ENCODE peak calls at places on chromosomes 6 and 20, in four cellular contexts. E is stomach, N is tibial nerve, G is IMR-90. Z is an unnamed sample.

GRCh38 chr20:61830241-61830930 is 235.3 kb downstream of the TAF4 start:
- DNase-seq in N (no peak), E (no peak), G (no peak), Z (no peak)

GRCh38 chr6:132830236-132830799 is 15.9 kb downstream of the RPS12 start:
- DNase-seq in E (no peak), G (peak; percentile 59), N (no peak), Z (no peak)

GRCh38 chr20:32315885-32316284 is 38.4 kb downstream of the KIF3B start:
- DNase-seq in E (no peak), N (no peak), G (no peak), Z (no peak)

GRCh38 chr20:57428611-57429496 is 37.7 kb downstream of the RBM38 start:
- DNase-seq in N (no peak), E (peak; percentile 70), G (no peak), Z (no peak)

GRCh38 chr6:157158897-157159296 is 164.4 kb downstream of the TMEM242 start:
- DNase-seq in N (no peak), E (no peak), G (no peak), Z (no peak)

GRCh38 chr20:4041748-4042411 is 26.5 kb upstream of the RNF24 start:
- DNase-seq in G (peak; percentile 89), N (peak; percentile 38), E (peak; percentile 90), Z (no peak)

GRCh38 chr20:46186210-46186609 is 68.1 kb downstream of the CD40 start:
- DNase-seq in E (no peak), N (no peak), G (no peak), Z (no peak)

GRCh38 chr6:169722362-169723199 is 1.7 kb downstream of the PHF10 start:
- DNase-seq in N (no peak), G (peak; percentile 88), E (peak; percentile 43), Z (no peak)

GRCh38 chr6:2766767-2767314 is 1.6 kb downstream of the WRNIP1 start:
- DNase-seq in N (no peak), G (peak; percentile 28), E (no peak), Z (no peak)
- TF ChIP-seq CTCF in N (no peak), G (no peak), E (no peak), Z (no peak)

GRCh38 chr6:52216932-52217331 is 27.4 kb downstream of the IL17F start:
- DNase-seq in G (no peak), N (no peak), E (no peak), Z (no peak)

GRCh38 chr6:52215787-52216186 is 28.5 kb downstream of the IL17F start:
- DNase-seq in N (no peak), G (no peak), E (no peak), Z (no peak)

GRCh38 chr6:52217761-52218160 is 26.5 kb downstream of the IL17F start:
- DNase-seq in E (no peak), G (no peak), N (no peak), Z (no peak)

DNA sequence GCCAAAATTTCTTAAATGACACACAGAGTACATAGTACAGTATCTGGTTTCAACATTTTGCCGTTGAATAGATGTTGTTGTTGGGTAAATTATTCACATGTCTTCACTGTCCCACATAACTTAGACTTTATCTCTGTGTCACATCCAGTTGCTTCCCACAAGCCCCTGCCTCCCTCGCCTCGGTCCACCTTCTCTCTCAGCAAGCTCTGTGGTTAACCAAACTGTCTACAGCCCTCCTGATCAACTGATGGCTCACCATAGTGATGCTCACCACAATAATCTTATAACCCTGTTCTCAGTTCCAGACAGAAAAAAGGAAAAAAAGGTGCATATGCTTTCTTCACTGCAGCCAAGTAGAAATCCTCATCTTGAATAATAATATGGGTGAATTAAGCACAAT is 23.0 kb downstream of the IL17F start:
- DNase-seq in G (no peak), N (no peak), E (no peak), Z (no peak)
- H3K27me3 ChIP-seq in G (peaks cover 3% of the 10 kb centered on the region), N (no peaks in the 10 kb centered on the region), E (no peaks in the 10 kb centered on the region), Z (no peaks in the 10 kb centered on the region)

GRCh38 chr6:158460602-158461092 is 99.2 kb upstream of the TMEM181 start:
- DNase-seq in N (no peak), E (no peak), G (peak; percentile 86), Z (no peak)
- TF ChIP-seq POLR2A in N (no peak), E (no peak), G (no peak), Z (no peak)

GRCh38 chr6:145508107-145508506 is 227.2 kb downstream of the EPM2A start:
- DNase-seq in N (no peak), G (no peak), E (no peak), Z (no peak)
- TF ChIP-seq CTCF in N (no peak), G (no peak), E (no peak), Z (no peak)

GRCh38 chr20:21029356-21029755 is 76.8 kb downstream of the LINC00237 start:
- DNase-seq in N (no peak), G (no peak), E (no peak), Z (no peak)
- H3K27me3 ChIP-seq in N (no peaks in the 10 kb centered on the region), G (no peaks in the 10 kb centered on the region), E (peaks cover 12% of the 10 kb centered on the region), Z (no peaks in the 10 kb centered on the region)

DNA sequence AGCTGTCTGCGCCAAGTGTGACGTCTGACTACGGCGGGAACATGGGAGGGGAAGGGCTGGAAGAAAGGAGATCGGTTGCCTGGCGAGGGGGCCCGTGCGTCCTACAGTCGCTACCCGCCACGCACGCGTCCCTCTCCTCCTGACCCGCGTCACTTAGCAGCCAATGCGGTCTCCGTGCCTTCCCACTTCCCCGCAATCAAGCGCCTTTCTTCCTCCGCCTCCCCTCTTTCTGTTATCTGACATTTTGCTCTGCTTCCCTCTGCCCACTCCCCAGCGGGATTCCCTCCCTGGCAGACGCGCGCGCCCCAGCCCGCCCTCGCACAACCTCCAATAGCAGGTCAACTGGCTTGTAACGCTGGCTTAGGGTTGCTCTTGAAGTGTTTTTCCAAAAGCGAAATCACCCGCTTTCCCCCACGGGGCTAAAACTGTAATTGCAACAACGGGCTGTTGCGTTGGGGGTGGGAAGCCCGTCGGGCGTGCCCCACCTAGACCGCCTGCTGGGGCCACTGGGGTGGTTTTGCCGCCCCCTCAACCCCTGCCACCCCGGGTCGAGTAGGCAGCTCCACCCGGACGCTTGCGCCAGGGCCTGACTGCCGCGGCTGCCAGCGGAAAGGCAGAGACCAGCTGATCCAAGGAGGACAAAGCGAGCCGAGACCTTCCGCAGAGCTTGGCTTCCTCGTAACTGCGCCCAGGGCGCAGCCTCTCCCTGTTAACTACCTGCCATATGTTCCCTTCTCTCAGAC is 6.2 kb upstream of the SOX4 start:
- DNase-seq in N (peak; percentile 17), G (peak; percentile 58), E (peak; percentile 67), Z (peak; percentile 18)
- TF ChIP-seq POLR2A in N (peak; percentile 19), G (no peak), E (no peak), Z (no peak)

DNA sequence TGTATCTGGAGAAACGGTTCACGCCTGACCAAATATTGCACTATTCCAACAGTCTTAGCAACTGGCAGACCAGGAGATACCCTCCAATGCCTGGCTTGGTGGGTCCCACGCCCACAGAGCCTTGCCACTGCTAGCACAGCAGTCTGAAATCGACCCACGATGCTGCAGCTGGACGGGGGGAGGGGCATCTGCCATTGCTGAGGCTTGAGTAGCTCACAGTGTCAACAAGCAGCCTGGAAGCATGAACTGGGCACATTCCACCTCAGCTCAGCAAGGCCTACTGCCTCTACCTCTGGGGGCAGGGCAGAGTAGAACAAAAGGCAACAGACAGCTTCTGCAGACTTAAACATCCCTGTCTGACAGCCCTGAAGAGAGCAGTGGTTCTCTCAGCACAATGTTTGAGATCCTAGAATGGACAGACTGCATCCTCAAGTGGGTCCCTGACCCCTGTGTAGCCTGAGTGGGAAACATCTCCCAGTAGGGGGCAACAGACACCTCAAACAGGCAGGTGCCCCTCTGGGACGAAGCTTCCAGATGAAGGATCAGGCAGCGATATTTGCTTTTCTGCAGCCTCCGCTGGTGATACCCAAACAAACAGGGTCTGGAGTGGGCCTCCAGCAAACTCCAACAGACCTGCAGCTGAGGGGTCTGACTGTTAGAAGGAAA is 90.0 kb upstream of the ECI2 start:
- DNase-seq in G (peak; percentile 64), N (no peak), E (no peak), Z (no peak)
- TF ChIP-seq CTCF in G (peak; percentile 9), N (no peak), E (no peak), Z (no peak)

GRCh38 chr6:35209081-35209480 is 4.7 kb upstream of the SCUBE3 start:
- DNase-seq in G (no peak), N (no peak), E (no peak), Z (no peak)

GRCh38 chr6:35208419-35208818 is 5.3 kb upstream of the SCUBE3 start:
- DNase-seq in N (no peak), E (no peak), G (no peak), Z (no peak)

GRCh38 chr6:35203152-35203670 is 10.5 kb upstream of the SCUBE3 start:
- DNase-seq in G (no peak), E (no peak), N (no peak), Z (no peak)

GRCh38 chr6:35203680-35204079 is 10.1 kb upstream of the SCUBE3 start:
- DNase-seq in E (no peak), G (no peak), N (no peak), Z (no peak)

GRCh38 chr6:35206346-35206745 is 7.4 kb upstream of the SCUBE3 start:
- DNase-seq in N (no peak), E (no peak), G (peak; percentile 42), Z (no peak)
- H3K27me3 ChIP-seq in N (no peaks in the 10 kb centered on the region), E (peaks cover 75% of the 10 kb centered on the region), G (peaks cover 25% of the 10 kb centered on the region), Z (peaks cover 1% of the 10 kb centered on the region)

GRCh38 chr6:4774715-4775590 is 1.3 kb upstream of the CDYL start:
- DNase-seq in G (no peak), E (no peak), N (no peak), Z (peak; percentile 24)

GRCh38 chr6:4776493-4776966 is 326 bp downstream of the CDYL start:
- DNase-seq in E (no peak), N (no peak), G (no peak), Z (no peak)

GRCh38 chr6:4778086-4778485 is 1.9 kb downstream of the CDYL start:
- DNase-seq in E (no peak), N (no peak), G (no peak), Z (no peak)

GRCh38 chr6:4775591-4776492 is at the start of gene CDYL:
- DNase-seq in E (peak; percentile 92), N (peak; percentile 64), G (peak; percentile 85), Z (peak; percentile 85)

GRCh38 chr6:4776967-4777925 is 1.0 kb downstream of the CDYL start:
- DNase-seq in E (no peak), N (no peak), G (peak; percentile 39), Z (no peak)
- TF ChIP-seq POLR2A in E (no peak), N (no peak), G (no peak), Z (no peak)

Z was measured in gastrocnemius medialis.